ENCODE peak calls at places on chromosomes 16 and 17, in six cellular contexts. B is H1, Y is IMR-90, C is mesenchymal stem cell, N is trophoblast cell, E is neuronal stem cell. L is an unnamed sample.

GRCh38 chr16:86714166-86714565 is 135.8 kb downstream of the FOXL1 start:
- DNase-seq in C (peak), Y (peak), N (no peak), E (no peak), B (no peak), L (no peak)

GRCh38 chr17:64165347-64165746 is 35.4 kb upstream of the ERN1 start:
- DNase-seq in E (no peak), C (no peak), B (no peak), N (no peak), Y (no peak), L (no peak)

GRCh38 chr17:73667184-73667959 is 23.1 kb upstream of the SDK2 start:
- DNase-seq in B (no peak), C (no peak), Y (no peak), N (no peak), E (no peak), L (no peak)

GRCh38 chr17:47665655-47666054 is 15.9 kb downstream of the KPNB1 start:
- DNase-seq in Y (peak), B (no peak), N (no peak), E (no peak), C (peak), L (no peak)

GRCh38 chr16:76932541-76933211 is 258.3 kb upstream of the MON1B start:
- DNase-seq in N (no peak), Y (peak), B (no peak), E (no peak), C (peak), L (no peak)

GRCh38 chr17:82216301-82217119 is 3.9 kb upstream of the CCDC57 start:
- DNase-seq in N (peak), Y (peak), E (no peak), B (no peak), C (peak), L (no peak)

GRCh38 chr16:83998091-83998490 is 30.0 kb downstream of the NECAB2 start:
- DNase-seq in Y (no peak), B (no peak), E (no peak), C (no peak), N (no peak), L (no peak)

GRCh38 chr17:14204546-14204945 is 32.1 kb downstream of the CDRT15 start:
- DNase-seq in N (no peak), B (no peak), Y (no peak), C (no peak), E (no peak), L (no peak)

GRCh38 chr17:17355426-17355825 is 52.3 kb downstream of the NT5M start:
- DNase-seq in B (no peak), C (no peak), E (no peak), N (no peak), Y (no peak), L (no peak)

GRCh38 chr17:71511266-71511995 is 609.4 kb upstream of the SOX9 start:
- DNase-seq in Y (no peak), N (no peak), E (no peak), C (peak), B (no peak), L (no peak)

GRCh38 chr17:68054296-68054900 is 18.9 kb downstream of the KPNA2 start:
- DNase-seq in E (no peak), C (peak), N (peak), B (no peak), Y (peak), L (no peak)

GRCh38 chr17:16486373-16487250 is 5.4 kb downstream of the LRRC75A start:
- DNase-seq in N (no peak), E (no peak), B (no peak), Y (peak), C (peak), L (peak)

GRCh38 chr16:85239871-85240270 is 127.6 kb upstream of the CIBAR2 start:
- DNase-seq in Y (no peak), N (no peak), E (no peak), C (no peak), B (no peak), L (no peak)

GRCh38 chr16:67720236-67720635 is 1.1 kb upstream of the GFOD2 start:
- DNase-seq in B (no peak), N (no peak), C (no peak), Y (no peak), E (no peak), L (no peak)

GRCh38 chr17:5467416-5467815 is 1.4 kb downstream of the DHX33 start:
- DNase-seq in B (no peak), E (no peak), Y (no peak), C (no peak), N (no peak), L (no peak)

GRCh38 chr17:42200702-42201101 is 6.4 kb upstream of the GHDC start:
- DNase-seq in B (no peak), E (no peak), C (no peak), Y (no peak), N (no peak), L (no peak)

GRCh38 chr17:173064-173911 is 8.2 kb downstream of the DOC2B start:
- DNase-seq in B (no peak), C (no peak), E (no peak), N (no peak), Y (no peak), L (no peak)

GRCh38 chr17:75504347-75505151 is 10.8 kb downstream of the CASKIN2 start:
- DNase-seq in E (no peak), N (peak), B (no peak), Y (no peak), C (peak), L (peak)

GRCh38 chr16:3112058-3112880 is at the start of gene ZNF205:
- DNase-seq in E (peak), C (peak), B (no peak), N (no peak), Y (peak), L (peak)

GRCh38 chr17:1264196-1264595 is 6.0 kb upstream of the BHLHA9 start:
- DNase-seq in E (no peak), Y (no peak), C (no peak), B (no peak), N (no peak), L (no peak)

GRCh38 chr17:73624496-73624988 is 19.7 kb downstream of the SDK2 start:
- DNase-seq in N (no peak), E (no peak), Y (no peak), B (no peak), C (no peak), L (no peak)

GRCh38 chr16:9929836-9930235 is 252.4 kb downstream of the GRIN2A start:
- DNase-seq in N (no peak), C (no peak), Y (no peak), B (no peak), E (no peak), L (no peak)

GRCh38 chr17:21419299-21420239 is 43.4 kb downstream of the KCNJ12 start:
- DNase-seq in N (no peak), Y (no peak), E (no peak), B (no peak), C (no peak), L (peak)

GRCh38 chr17:64380985-64381384 is 9.7 kb downstream of the PECAM1 start:
- DNase-seq in N (no peak), E (no peak), Y (no peak), B (no peak), C (no peak), L (no peak)

GRCh38 chr17:45284176-45285140 is 22.6 kb upstream of the SPATA32 start:
- DNase-seq in C (no peak), E (no peak), B (no peak), Y (no peak), N (no peak), L (peak)

GRCh38 chr17:75531724-75532090 is 6.2 kb downstream of the LLGL2 start:
- DNase-seq in N (peak), Y (no peak), B (no peak), C (no peak), E (no peak), L (no peak)

GRCh38 chr17:81509048-81509686 is 3.4 kb downstream of the ACTG1 start:
- DNase-seq in Y (no peak), C (no peak), B (no peak), N (peak), E (no peak), L (peak)

GRCh38 chr16:50521246-50521900 is 26.8 kb upstream of the NKD1 start:
- DNase-seq in C (no peak), Y (no peak), N (no peak), B (no peak), E (no peak), L (peak)

GRCh38 chr16:50520451-50521245 is 27.5 kb upstream of the NKD1 start:
- DNase-seq in N (no peak), B (no peak), C (no peak), E (no peak), Y (no peak), L (peak)

GRCh38 chr16:50523710-50524109 is 24.5 kb upstream of the NKD1 start:
- DNase-seq in N (no peak), Y (no peak), B (no peak), C (no peak), E (no peak), L (peak)

GRCh38 chr16:50519602-50520001 is 28.6 kb upstream of the NKD1 start:
- DNase-seq in C (no peak), B (no peak), N (no peak), Y (no peak), E (no peak), L (no peak)

DNA sequence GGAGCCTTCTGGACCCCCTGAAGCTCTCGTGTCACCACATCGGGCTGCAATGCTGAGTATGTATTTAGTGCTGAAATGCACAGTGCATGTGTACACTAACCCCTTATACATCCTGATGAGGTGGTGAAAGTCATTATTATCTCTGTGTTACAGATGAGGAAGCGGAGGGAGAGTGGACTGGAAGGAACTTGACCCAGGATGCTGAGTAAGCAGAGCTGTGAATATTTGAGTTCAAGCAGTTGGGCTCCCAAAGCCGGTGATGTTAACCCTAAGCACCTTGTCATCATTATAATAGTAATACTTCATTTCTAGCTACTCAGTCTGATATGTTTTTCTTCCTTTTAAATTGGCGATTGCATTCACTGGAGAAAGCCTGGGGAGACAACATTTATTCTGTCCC is 25.9 kb upstream of the NKD1 start:
- DNase-seq in N (no peak), C (no peak), Y (no peak), E (no peak), B (no peak), L (peak)
- H3K14ac ChIP-seq in N (no peak), C (no peak), Y (no peak), E (no peak), B (no peak), L (no peak)

GRCh38 chr16:54847207-54847606 is 83.5 kb upstream of the IRX5 start:
- DNase-seq in C (no peak), N (peak), E (no peak), Y (no peak), B (no peak), L (no peak)
- H2BK120ac ChIP-seq in C (no peak), N (no peak), E (no peak), Y (no peak), B (no peak), L (no peak)

GRCh38 chr17:61504697-61505096 is 52.5 kb downstream of the TBX4 start:
- DNase-seq in E (no peak), Y (peak), C (peak), B (no peak), N (no peak), L (no peak)
- H3K4me2 ChIP-seq in E (no peak), Y (peak), C (no peak), B (no peak), N (no peak), L (no peak)

DNA sequence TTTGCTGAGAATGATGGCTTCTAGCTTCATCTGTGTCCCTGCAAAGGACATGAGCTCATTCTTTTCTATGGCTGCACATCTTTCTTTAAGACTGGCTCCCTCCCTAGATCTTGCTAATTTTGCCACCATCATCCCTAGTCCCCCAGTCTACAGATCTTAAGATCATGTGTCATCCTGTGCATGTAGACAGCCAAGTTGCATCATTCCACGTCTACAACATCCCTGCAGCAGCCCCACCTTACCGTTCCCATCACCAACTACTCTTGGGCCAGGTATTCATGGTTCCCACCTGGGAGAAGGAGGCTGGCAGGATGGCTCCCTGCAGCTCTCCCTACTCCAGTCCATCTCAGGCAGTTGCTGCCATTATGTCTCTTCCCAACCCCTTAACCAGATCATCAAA is 12.3 kb downstream of the CPPED1 start:
- DNase-seq in C (no peak), B (no peak), N (no peak), E (no peak), Y (no peak), L (no peak)
- H3K14ac ChIP-seq in C (no peak), B (no peak), N (no peak), E (no peak), Y (no peak), L (no peak)

DNA sequence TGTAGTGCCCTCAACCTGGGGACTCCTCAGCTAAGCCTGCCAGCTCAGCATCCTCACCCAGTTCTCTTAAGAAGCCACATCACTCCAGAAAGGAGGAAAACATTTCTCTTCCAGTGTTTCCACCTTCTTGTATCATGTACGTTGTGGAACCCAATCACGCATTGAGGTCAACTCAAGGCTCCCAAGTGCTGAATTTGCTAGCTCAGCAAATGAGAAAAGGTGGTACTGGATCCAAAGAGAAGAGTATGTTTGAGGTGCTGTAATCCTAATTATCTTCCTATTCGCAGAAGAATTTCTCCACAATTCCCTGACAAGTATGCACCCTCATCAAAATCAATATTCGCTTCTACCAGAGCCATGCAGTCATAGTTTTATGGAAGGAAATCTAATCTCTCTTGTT is 335.0 kb upstream of the C16orf82 start:
- DNase-seq in N (no peak), Y (no peak), C (no peak), B (no peak), E (no peak), L (no peak)
- H2BK120ac ChIP-seq in N (no peak), Y (no peak), C (no peak), B (no peak), E (no peak), L (no peak)

DNA sequence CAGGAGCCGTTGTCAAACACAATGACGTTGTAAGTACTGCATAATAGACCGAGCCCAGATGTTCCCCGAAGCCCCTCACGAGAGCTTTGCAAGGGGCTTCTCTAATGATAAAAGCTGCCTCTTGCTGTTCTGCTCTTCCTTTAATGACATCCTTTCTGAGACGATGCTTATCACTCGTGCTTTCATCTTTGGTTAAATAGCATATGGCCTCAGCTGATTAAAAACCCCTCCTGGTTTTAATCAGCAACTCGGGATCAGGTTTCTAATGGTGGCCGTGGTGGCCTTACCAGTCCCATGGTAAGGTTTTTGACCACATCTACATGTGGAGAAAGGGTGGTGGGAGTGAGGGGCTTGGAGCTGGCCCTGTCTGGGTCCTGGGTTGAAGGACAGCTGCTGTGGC is 28.1 kb downstream of the SNX20 start:
- DNase-seq in E (no peak), C (no peak), N (no peak), B (no peak), Y (no peak), L (no peak)
- H3K4me2 ChIP-seq in E (no peak), C (no peak), N (no peak), B (no peak), Y (no peak), L (no peak)